ENCODE peak calls at places on chromosome 19, in six cellular contexts. O, S, Q, Z, G and X are unnamed samples.
A peak's percentile ranks its signal among the peaks of the same experiment; 100 is the strongest.

GRCh38 chr19:20107301-20107700 is 29.5 kb downstream of the ZNF90 start:
- DNase-seq in Q (no peak), G (no peak), O (no peak), S (no peak), Z (no peak), X (no peak)

GRCh38 chr19:56177564-56178243 is 1.9 kb downstream of the GALP start:
- DNase-seq in Z (no peak), Q (no peak), O (no peak), S (no peak), G (no peak), X (no peak)

GRCh38 chr19:7969560-7969949 is 26.1 kb upstream of the TIMM44 start:
- DNase-seq in G (no peak), S (no peak), Q (no peak), O (no peak), Z (peak; percentile 68), X (no peak)

GRCh38 chr19:55156202-55157063 is 1.1 kb downstream of the TNNI3 start:
- DNase-seq in S (peak; percentile 68), O (no peak), G (no peak), Z (peak; percentile 77), Q (peak; percentile 68), X (no peak)

GRCh38 chr19:347946-348861 is 3.6 kb upstream of the MIER2 start:
- DNase-seq in Z (no peak), G (no peak), Q (no peak), S (no peak), O (no peak), X (no peak)

GRCh38 chr19:17406039-17406886 is 833 bp upstream of the BST2 start:
- DNase-seq in Q (peak; percentile 77), O (no peak), S (peak; percentile 72), Z (no peak), G (no peak), X (peak; percentile 27)

GRCh38 chr19:37074111-37074510 is 4.1 kb upstream of the ZNF420 start:
- DNase-seq in G (no peak), Z (no peak), S (no peak), Q (no peak), O (no peak), X (no peak)

GRCh38 chr19:13860679-13861391 is 16.1 kb upstream of the NANOS3 start:
- DNase-seq in G (no peak), Z (no peak), Q (no peak), S (no peak), O (no peak), X (no peak)

GRCh38 chr19:51470966-51471365 is 7.4 kb upstream of the CEACAM18 start:
- DNase-seq in O (no peak), Z (no peak), S (peak; percentile 11), Q (no peak), G (no peak), X (no peak)

GRCh38 chr19:35858311-35858710 is 1.6 kb downstream of the KIRREL2 start:
- DNase-seq in Z (no peak), G (no peak), O (no peak), S (no peak), Q (no peak), X (no peak)

GRCh38 chr19:2477141-2477710 is 1.3 kb downstream of the GADD45B start:
- DNase-seq in O (no peak), Z (no peak), Q (peak; percentile 49), G (no peak), S (peak; percentile 78), X (no peak)

GRCh38 chr19:28633223-28634030 is 579.5 kb downstream of the UQCRFS1 start:
- DNase-seq in S (no peak), Q (peak; percentile 83), Z (peak; percentile 75), G (no peak), O (peak; percentile 56), X (peak; percentile 46)

GRCh38 chr19:4988770-4989251 is 19.9 kb downstream of the KDM4B start:
- DNase-seq in Z (peak; percentile 77), G (no peak), O (no peak), S (no peak), Q (no peak), X (peak; percentile 63)